ENCODE peak calls at places on chromosome 10, in six cellular contexts. One of them, this sample, is unnamed.

GRCh38 chr10:51718804-51719291 is 19.5 kb upstream of the CSTF2T start:
- DNase-seq in T-helper 2 cell treated with Interferon-gamma antibody and Interleukin-4, amounts not matched to agents 5 μg/mL and 100 μg/mL, for 36 hours: no peak
- DNase-seq in HEK293T: no peak
- DNase-seq in fibroblast of the aortic adventitia: peak; percentile 85
- DNase-seq in NCI-H2081 treated with DMSO at 0.1 percent for 48 hours: no peak
- DNase-seq in stomach: no peak
- DNase-seq in this sample: no peak

GRCh38 chr10:83283151-83283550 is 856.2 kb upstream of the GHITM start:
- DNase-seq in HEK293T: no peak
- DNase-seq in T-helper 2 cell treated with Interferon-gamma antibody and Interleukin-4, amounts not matched to agents 5 μg/mL and 100 μg/mL, for 36 hours: no peak
- DNase-seq in stomach: no peak
- DNase-seq in NCI-H2081 treated with DMSO at 0.1 percent for 48 hours: no peak
- DNase-seq in fibroblast of the aortic adventitia: no peak
- DNase-seq in this sample: no peak

GRCh38 chr10:97178074-97178473 is 7.7 kb downstream of the SLIT1 start:
- DNase-seq in HEK293T: no peak
- DNase-seq in fibroblast of the aortic adventitia: no peak
- DNase-seq in NCI-H2081 treated with DMSO at 0.1 percent for 48 hours: no peak
- DNase-seq in T-helper 2 cell treated with Interferon-gamma antibody and Interleukin-4, amounts not matched to agents 5 μg/mL and 100 μg/mL, for 36 hours: no peak
- DNase-seq in stomach: no peak
- DNase-seq in this sample: no peak

GRCh38 chr10:31064334-31064733 is 32.7 kb upstream of the ZNF438 start:
- DNase-seq in T-helper 2 cell treated with Interferon-gamma antibody and Interleukin-4, amounts not matched to agents 5 μg/mL and 100 μg/mL, for 36 hours: no peak
- DNase-seq in HEK293T: no peak
- DNase-seq in NCI-H2081 treated with DMSO at 0.1 percent for 48 hours: no peak
- DNase-seq in fibroblast of the aortic adventitia: peak; percentile 94
- DNase-seq in stomach: no peak
- DNase-seq in this sample: no peak

GRCh38 chr10:12785338-12785934 is 216.1 kb downstream of the CCDC3 start:
- DNase-seq in NCI-H2081 treated with DMSO at 0.1 percent for 48 hours: no peak
- DNase-seq in T-helper 2 cell treated with Interferon-gamma antibody and Interleukin-4, amounts not matched to agents 5 μg/mL and 100 μg/mL, for 36 hours: no peak
- DNase-seq in stomach: no peak
- DNase-seq in HEK293T: no peak
- DNase-seq in fibroblast of the aortic adventitia: no peak
- DNase-seq in this sample: no peak

GRCh38 chr10:120396228-120396627 is 60.8 kb upstream of the PLPP4 start:
- DNase-seq in HEK293T: no peak
- DNase-seq in NCI-H2081 treated with DMSO at 0.1 percent for 48 hours: no peak
- DNase-seq in stomach: no peak
- DNase-seq in fibroblast of the aortic adventitia: no peak
- DNase-seq in T-helper 2 cell treated with Interferon-gamma antibody and Interleukin-4, amounts not matched to agents 5 μg/mL and 100 μg/mL, for 36 hours: no peak
- DNase-seq in this sample: no peak

GRCh38 chr10:18140149-18140956 is at the start of gene CACNB2:
- DNase-seq in HEK293T: peak; percentile 55
- DNase-seq in fibroblast of the aortic adventitia: peak; percentile 67
- DNase-seq in NCI-H2081 treated with DMSO at 0.1 percent for 48 hours: no peak
- DNase-seq in T-helper 2 cell treated with Interferon-gamma antibody and Interleukin-4, amounts not matched to agents 5 μg/mL and 100 μg/mL, for 36 hours: no peak
- DNase-seq in stomach: no peak
- DNase-seq in this sample: no peak

GRCh38 chr10:43892062-43892765 is 243.5 kb upstream of the ZNF32 start:
- DNase-seq in NCI-H2081 treated with DMSO at 0.1 percent for 48 hours: no peak
- DNase-seq in fibroblast of the aortic adventitia: peak; percentile 17
- DNase-seq in T-helper 2 cell treated with Interferon-gamma antibody and Interleukin-4, amounts not matched to agents 5 μg/mL and 100 μg/mL, for 36 hours: no peak
- DNase-seq in HEK293T: no peak
- DNase-seq in stomach: no peak
- DNase-seq in this sample: no peak

GRCh38 chr10:13231190-13231589 is 3.0 kb downstream of the UCMA start:
- DNase-seq in NCI-H2081 treated with DMSO at 0.1 percent for 48 hours: no peak
- DNase-seq in HEK293T: no peak
- DNase-seq in fibroblast of the aortic adventitia: no peak
- DNase-seq in stomach: no peak
- DNase-seq in T-helper 2 cell treated with Interferon-gamma antibody and Interleukin-4, amounts not matched to agents 5 μg/mL and 100 μg/mL, for 36 hours: no peak
- DNase-seq in this sample: no peak

This sample was measured in SJCRH30.